ENCODE peak calls at places on chromosomes 2 and 18, in nine cellular contexts. One of them, this sample, is unnamed.

GRCh38 chr2:147773479-147773878 is 71.3 kb upstream of the ACVR2A start:
- DNase-seq in IMR-90: no peak
- DNase-seq in lower lobe of right lung: no peak
- DNase-seq in neural progenitor cell: peak; percentile 19
- DNase-seq in neuronal stem cell: no peak
- DNase-seq in fibroblast of lung: no peak
- DNase-seq in CD4-positive, alpha-beta memory T cell: no peak
- DNase-seq in pancreas: no peak
- DNase-seq in suprapubic skin: no peak
- DNase-seq in this sample: no peak

GRCh38 chr18:38706373-38706772 is 1140.8 kb upstream of the CELF4 start:
- DNase-seq in IMR-90: no peak
- DNase-seq in lower lobe of right lung: no peak
- DNase-seq in neural progenitor cell: no peak
- DNase-seq in neuronal stem cell: no peak
- DNase-seq in fibroblast of lung: no peak
- DNase-seq in CD4-positive, alpha-beta memory T cell: no peak
- DNase-seq in pancreas: no peak
- DNase-seq in suprapubic skin: no peak
- DNase-seq in this sample: no peak

GRCh38 chr18:56326386-56327072 is 311.9 kb downstream of the TXNL1 start:
- DNase-seq in IMR-90: no peak
- DNase-seq in lower lobe of right lung: no peak
- DNase-seq in neural progenitor cell: no peak
- DNase-seq in neuronal stem cell: no peak
- DNase-seq in fibroblast of lung: no peak
- DNase-seq in CD4-positive, alpha-beta memory T cell: no peak
- DNase-seq in pancreas: no peak
- DNase-seq in suprapubic skin: no peak
- DNase-seq in this sample: no peak

GRCh38 chr18:1659190-1659589 is 754.5 kb downstream of the ADCYAP1 start:
- DNase-seq in IMR-90: no peak
- DNase-seq in lower lobe of right lung: peak; percentile 58
- DNase-seq in neural progenitor cell: no peak
- DNase-seq in neuronal stem cell: no peak
- DNase-seq in fibroblast of lung: no peak
- DNase-seq in CD4-positive, alpha-beta memory T cell: no peak
- DNase-seq in pancreas: no peak
- DNase-seq in suprapubic skin: no peak
- DNase-seq in this sample: no peak

GRCh38 chr18:9898792-9899549 is 13.2 kb downstream of the TXNDC2 start:
- DNase-seq in IMR-90: peak; percentile 37
- DNase-seq in lower lobe of right lung: no peak
- DNase-seq in neural progenitor cell: no peak
- DNase-seq in neuronal stem cell: no peak
- DNase-seq in fibroblast of lung: peak; percentile 74
- DNase-seq in CD4-positive, alpha-beta memory T cell: no peak
- DNase-seq in pancreas: no peak
- DNase-seq in suprapubic skin: no peak
- DNase-seq in this sample: peak; percentile 63

GRCh38 chr2:236568068-236568921 is 1.3 kb upstream of the ACKR3 start:
- DNase-seq in IMR-90: no peak
- DNase-seq in lower lobe of right lung: peak; percentile 69
- DNase-seq in neural progenitor cell: peak; percentile 51
- DNase-seq in neuronal stem cell: no peak
- DNase-seq in fibroblast of lung: no peak
- DNase-seq in CD4-positive, alpha-beta memory T cell: peak; percentile 25
- DNase-seq in pancreas: peak; percentile 61
- DNase-seq in suprapubic skin: no peak
- DNase-seq in this sample: peak; percentile 52

GRCh38 chr18:48540329-48541025 is 1.6 kb downstream of the CTIF start:
- DNase-seq in IMR-90: peak; percentile 58
- DNase-seq in lower lobe of right lung: peak; percentile 83
- DNase-seq in neural progenitor cell: peak; percentile 84
- DNase-seq in neuronal stem cell: peak; percentile 57
- DNase-seq in fibroblast of lung: peak; percentile 63
- DNase-seq in CD4-positive, alpha-beta memory T cell: peak; percentile 43
- DNase-seq in pancreas: peak; percentile 59
- DNase-seq in suprapubic skin: peak; percentile 84
- DNase-seq in this sample: peak; percentile 57

GRCh38 chr2:218093879-218094278 is 24.8 kb downstream of the RUFY4 start:
- DNase-seq in IMR-90: no peak
- DNase-seq in lower lobe of right lung: no peak
- DNase-seq in neural progenitor cell: no peak
- DNase-seq in neuronal stem cell: no peak
- DNase-seq in fibroblast of lung: no peak
- DNase-seq in CD4-positive, alpha-beta memory T cell: no peak
- DNase-seq in pancreas: no peak
- DNase-seq in suprapubic skin: no peak
- DNase-seq in this sample: no peak

GRCh38 chr18:5543854-5544389 is at the start of gene EPB41L3:
- DNase-seq in IMR-90: peak; percentile 20
- DNase-seq in lower lobe of right lung: peak; percentile 69
- DNase-seq in neural progenitor cell: peak; percentile 55
- DNase-seq in neuronal stem cell: no peak
- DNase-seq in fibroblast of lung: peak; percentile 54
- DNase-seq in CD4-positive, alpha-beta memory T cell: no peak
- DNase-seq in pancreas: no peak
- DNase-seq in suprapubic skin: no peak
- DNase-seq in this sample: peak; percentile 16

GRCh38 chr2:651961-652373 is 25.2 kb downstream of the TMEM18 start:
- DNase-seq in IMR-90: no peak
- DNase-seq in lower lobe of right lung: no peak
- DNase-seq in neural progenitor cell: no peak
- DNase-seq in neuronal stem cell: no peak
- DNase-seq in fibroblast of lung: no peak
- DNase-seq in CD4-positive, alpha-beta memory T cell: no peak
- DNase-seq in pancreas: peak; percentile 62
- DNase-seq in suprapubic skin: peak; percentile 50
- DNase-seq in this sample: no peak

GRCh38 chr2:133124446-133124845 is 443.8 kb downstream of the NCKAP5 start:
- DNase-seq in IMR-90: no peak
- DNase-seq in lower lobe of right lung: no peak
- DNase-seq in neural progenitor cell: no peak
- DNase-seq in neuronal stem cell: no peak
- DNase-seq in fibroblast of lung: no peak
- DNase-seq in CD4-positive, alpha-beta memory T cell: no peak
- DNase-seq in pancreas: no peak
- DNase-seq in suprapubic skin: no peak
- DNase-seq in this sample: no peak

GRCh38 chr2:160014227-160014626 is 48.2 kb downstream of the PLA2R1 start:
- DNase-seq in IMR-90: no peak
- DNase-seq in lower lobe of right lung: no peak
- DNase-seq in neural progenitor cell: no peak
- DNase-seq in neuronal stem cell: no peak
- DNase-seq in fibroblast of lung: no peak
- DNase-seq in CD4-positive, alpha-beta memory T cell: no peak
- DNase-seq in pancreas: no peak
- DNase-seq in suprapubic skin: no peak
- DNase-seq in this sample: no peak

GRCh38 chr2:106189325-106189724 is 4.8 kb downstream of the UXS1 start:
- DNase-seq in IMR-90: no peak
- DNase-seq in lower lobe of right lung: no peak
- DNase-seq in neural progenitor cell: no peak
- DNase-seq in neuronal stem cell: no peak
- DNase-seq in fibroblast of lung: no peak
- DNase-seq in CD4-positive, alpha-beta memory T cell: no peak
- DNase-seq in pancreas: no peak
- DNase-seq in suprapubic skin: no peak
- DNase-seq in this sample: no peak

GRCh38 chr2:20148411-20148810 is 76.5 kb downstream of the SDC1 start:
- DNase-seq in IMR-90: no peak
- DNase-seq in lower lobe of right lung: no peak
- DNase-seq in neural progenitor cell: no peak
- DNase-seq in neuronal stem cell: no peak
- DNase-seq in fibroblast of lung: no peak
- DNase-seq in CD4-positive, alpha-beta memory T cell: no peak
- DNase-seq in pancreas: no peak
- DNase-seq in suprapubic skin: no peak
- DNase-seq in this sample: no peak

GRCh38 chr2:69031466-69031865 is 18.5 kb downstream of the ANTXR1 start:
- DNase-seq in IMR-90: no peak
- DNase-seq in lower lobe of right lung: no peak
- DNase-seq in neural progenitor cell: no peak
- DNase-seq in neuronal stem cell: no peak
- DNase-seq in fibroblast of lung: no peak
- DNase-seq in CD4-positive, alpha-beta memory T cell: no peak
- DNase-seq in pancreas: no peak
- DNase-seq in suprapubic skin: no peak
- DNase-seq in this sample: no peak

GRCh38 chr2:69034122-69034521 is 21.1 kb downstream of the ANTXR1 start:
- DNase-seq in IMR-90: no peak
- DNase-seq in lower lobe of right lung: no peak
- DNase-seq in neural progenitor cell: no peak
- DNase-seq in neuronal stem cell: no peak
- DNase-seq in fibroblast of lung: no peak
- DNase-seq in CD4-positive, alpha-beta memory T cell: no peak
- DNase-seq in pancreas: no peak
- DNase-seq in suprapubic skin: no peak
- DNase-seq in this sample: no peak

GRCh38 chr2:69033427-69034095 is 20.6 kb downstream of the ANTXR1 start:
- DNase-seq in IMR-90: peak; percentile 51
- DNase-seq in lower lobe of right lung: no peak
- DNase-seq in neural progenitor cell: no peak
- DNase-seq in neuronal stem cell: no peak
- DNase-seq in fibroblast of lung: peak; percentile 70
- DNase-seq in CD4-positive, alpha-beta memory T cell: no peak
- DNase-seq in pancreas: no peak
- DNase-seq in suprapubic skin: no peak
- DNase-seq in this sample: no peak

GRCh38 chr2:69032336-69032735 is 19.4 kb downstream of the ANTXR1 start:
- DNase-seq in IMR-90: peak; percentile 36
- DNase-seq in lower lobe of right lung: no peak
- DNase-seq in neural progenitor cell: no peak
- DNase-seq in neuronal stem cell: no peak
- DNase-seq in fibroblast of lung: peak; percentile 90
- DNase-seq in CD4-positive, alpha-beta memory T cell: no peak
- DNase-seq in pancreas: no peak
- DNase-seq in suprapubic skin: no peak
- DNase-seq in this sample: no peak

DNA sequence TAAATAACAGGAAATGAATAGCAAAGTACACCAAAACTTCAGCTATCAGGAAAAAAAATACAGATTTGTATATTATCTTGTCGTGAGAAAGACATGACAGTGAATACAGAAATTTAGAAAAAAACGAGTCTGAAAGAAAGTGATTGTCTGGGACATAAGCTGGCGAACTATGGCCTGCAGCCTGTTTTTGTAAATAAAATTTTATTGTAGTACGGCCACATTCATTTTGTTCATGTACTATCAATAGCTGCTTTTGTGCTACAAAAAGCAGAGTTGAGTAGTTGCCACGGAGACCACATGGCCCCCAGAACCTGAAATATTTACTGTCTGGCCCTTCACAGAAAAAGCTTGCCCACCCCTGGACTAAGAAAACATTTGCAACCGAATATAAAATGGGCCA is 17.8 kb downstream of the ANTXR1 start:
- DNase-seq in IMR-90: no peak
- DNase-seq in lower lobe of right lung: no peak
- DNase-seq in neural progenitor cell: no peak
- DNase-seq in neuronal stem cell: no peak
- DNase-seq in fibroblast of lung: no peak
- DNase-seq in CD4-positive, alpha-beta memory T cell: no peak
- DNase-seq in pancreas: no peak
- DNase-seq in suprapubic skin: no peak
- DNase-seq in this sample: no peak
- H3K27ac ChIP-seq in IMR-90: no peak overlapping the region
- H3K27ac ChIP-seq in lower lobe of right lung: no peak overlapping the region
- H3K27ac ChIP-seq in neural progenitor cell: no peak overlapping the region
- H3K27ac ChIP-seq in neuronal stem cell: no peak overlapping the region
- H3K27ac ChIP-seq in fibroblast of lung: no peak overlapping the region
- H3K27ac ChIP-seq in CD4-positive, alpha-beta memory T cell: no peak overlapping the region
- H3K27ac ChIP-seq in pancreas: no peak overlapping the region
- H3K27ac ChIP-seq in suprapubic skin: no peak overlapping the region
- H3K27ac ChIP-seq in this sample: no peak overlapping the region

GRCh38 chr2:189584662-189585061 is 4.1 kb upstream of the SLC40A1 start:
- DNase-seq in IMR-90: no peak
- DNase-seq in lower lobe of right lung: no peak
- DNase-seq in neural progenitor cell: no peak
- DNase-seq in neuronal stem cell: no peak
- DNase-seq in fibroblast of lung: no peak
- DNase-seq in CD4-positive, alpha-beta memory T cell: no peak
- DNase-seq in pancreas: no peak
- DNase-seq in suprapubic skin: no peak
- DNase-seq in this sample: peak; percentile 69

GRCh38 chr2:189581354-189582139 is 961 bp upstream of the SLC40A1 start:
- DNase-seq in IMR-90: no peak
- DNase-seq in lower lobe of right lung: peak; percentile 42
- DNase-seq in neural progenitor cell: peak; percentile 50
- DNase-seq in neuronal stem cell: peak; percentile 12
- DNase-seq in fibroblast of lung: no peak
- DNase-seq in CD4-positive, alpha-beta memory T cell: no peak
- DNase-seq in pancreas: peak; percentile 36
- DNase-seq in suprapubic skin: no peak
- DNase-seq in this sample: peak; percentile 66

GRCh38 chr2:189580267-189580661 is 322 bp downstream of the SLC40A1 start:
- DNase-seq in IMR-90: no peak
- DNase-seq in lower lobe of right lung: peak; percentile 52
- DNase-seq in neural progenitor cell: peak; percentile 45
- DNase-seq in neuronal stem cell: no peak
- DNase-seq in fibroblast of lung: peak; percentile 30
- DNase-seq in CD4-positive, alpha-beta memory T cell: peak; percentile 48
- DNase-seq in pancreas: peak; percentile 17
- DNase-seq in suprapubic skin: no peak
- DNase-seq in this sample: no peak

GRCh38 chr2:189580662-189581353 is at the start of gene SLC40A1:
- DNase-seq in IMR-90: peak; percentile 36
- DNase-seq in lower lobe of right lung: peak; percentile 90
- DNase-seq in neural progenitor cell: peak; percentile 81
- DNase-seq in neuronal stem cell: peak; percentile 67
- DNase-seq in fibroblast of lung: peak; percentile 64
- DNase-seq in CD4-positive, alpha-beta memory T cell: peak; percentile 72
- DNase-seq in pancreas: peak; percentile 85
- DNase-seq in suprapubic skin: peak; percentile 83
- DNase-seq in this sample: peak; percentile 89

GRCh38 chr2:189582140-189582825 is 1.7 kb upstream of the SLC40A1 start:
- DNase-seq in IMR-90: no peak
- DNase-seq in lower lobe of right lung: no peak
- DNase-seq in neural progenitor cell: no peak
- DNase-seq in neuronal stem cell: no peak
- DNase-seq in fibroblast of lung: no peak
- DNase-seq in CD4-positive, alpha-beta memory T cell: no peak
- DNase-seq in pancreas: no peak
- DNase-seq in suprapubic skin: no peak
- DNase-seq in this sample: no peak
- H3K4me3 ChIP-seq in IMR-90: no peak overlapping the region
- H3K4me3 ChIP-seq in lower lobe of right lung: no peak overlapping the region
- H3K4me3 ChIP-seq in neural progenitor cell: no peak overlapping the region
- H3K4me3 ChIP-seq in neuronal stem cell: no peak overlapping the region
- H3K4me3 ChIP-seq in fibroblast of lung: no peak overlapping the region
- H3K4me3 ChIP-seq in CD4-positive, alpha-beta memory T cell: no peak overlapping the region
- H3K4me3 ChIP-seq in pancreas: no peak overlapping the region
- H3K4me3 ChIP-seq in suprapubic skin: no peak overlapping the region
- H3K4me3 ChIP-seq in this sample: no peak overlapping the region

GRCh38 chr2:225011585-225011984 is 30.7 kb downstream of the DOCK10 start:
- DNase-seq in IMR-90: no peak
- DNase-seq in lower lobe of right lung: no peak
- DNase-seq in neural progenitor cell: no peak
- DNase-seq in neuronal stem cell: no peak
- DNase-seq in fibroblast of lung: no peak
- DNase-seq in CD4-positive, alpha-beta memory T cell: no peak
- DNase-seq in pancreas: no peak
- DNase-seq in suprapubic skin: no peak
- DNase-seq in this sample: no peak
- H3K4me1 ChIP-seq in IMR-90: peaks cover 11% of the 10 kb centered on the region
- H3K4me1 ChIP-seq in lower lobe of right lung: peaks cover 12% of the 10 kb centered on the region
- H3K4me1 ChIP-seq in neural progenitor cell: peaks cover 7% of the 10 kb centered on the region
- H3K4me1 ChIP-seq in neuronal stem cell: peaks cover 7% of the 10 kb centered on the region
- H3K4me1 ChIP-seq in fibroblast of lung: peaks cover 5% of the 10 kb centered on the region
- H3K4me1 ChIP-seq in CD4-positive, alpha-beta memory T cell: peaks cover 87% of the 10 kb centered on the region
- H3K4me1 ChIP-seq in pancreas: no peaks in the 10 kb centered on the region
- H3K4me1 ChIP-seq in suprapubic skin: peaks cover 5% of the 10 kb centered on the region
- H3K4me1 ChIP-seq in this sample: peaks cover 5% of the 10 kb centered on the region

GRCh38 chr18:44828080-44828479 is 147.4 kb downstream of the SETBP1 start:
- DNase-seq in IMR-90: no peak
- DNase-seq in lower lobe of right lung: no peak
- DNase-seq in neural progenitor cell: no peak
- DNase-seq in neuronal stem cell: no peak
- DNase-seq in fibroblast of lung: no peak
- DNase-seq in CD4-positive, alpha-beta memory T cell: no peak
- DNase-seq in pancreas: no peak
- DNase-seq in suprapubic skin: no peak
- DNase-seq in this sample: no peak
- H3K27ac ChIP-seq in IMR-90: no peak overlapping the region
- H3K27ac ChIP-seq in lower lobe of right lung: no peak overlapping the region
- H3K27ac ChIP-seq in neural progenitor cell: no peak overlapping the region
- H3K27ac ChIP-seq in neuronal stem cell: no peak overlapping the region
- H3K27ac ChIP-seq in fibroblast of lung: no peak overlapping the region
- H3K27ac ChIP-seq in CD4-positive, alpha-beta memory T cell: no peak overlapping the region
- H3K27ac ChIP-seq in pancreas: no peak overlapping the region
- H3K27ac ChIP-seq in suprapubic skin: no peak overlapping the region
- H3K27ac ChIP-seq in this sample: no peak overlapping the region